ENCODE peak calls at places on chromosomes 4 and X, in seven cellular contexts. G is activated naive CD4-positive, alpha-beta T cell; Z is NCI-H1092 treated with DMSO at 0.1 percent for 48 hours; A is nephron progenitor cell; B is HFFc6; V is cardiac muscle cell; P is heart left ventricle. M is an unnamed sample.

GRCh38 chr4:147044241-147044640 is 98.6 kb upstream of the TTC29 start:
- DNase-seq in G (no peak), Z (no peak), A (no peak), B (no peak), V (no peak), P (no peak), M (no peak)

GRCh38 chr4:15436515-15436914 is 8.7 kb downstream of the C1QTNF7 start:
- DNase-seq in G (no peak), Z (peak), A (no peak), B (peak), V (peak), P (no peak), M (no peak)

GRCh38 chr4:8155660-8156421 is 2.8 kb downstream of the ABLIM2 start:
- DNase-seq in G (no peak), Z (no peak), A (no peak), B (no peak), V (no peak), P (no peak), M (no peak)

GRCh38 chrX:17860811-17861495 is at the start of gene RAI2:
- DNase-seq in G (peak), Z (no peak), A (peak), B (no peak), V (no peak), P (peak), M (peak)

GRCh38 chr4:124206779-124207605 is 505.5 kb downstream of the ANKRD50 start:
- DNase-seq in G (no peak), Z (no peak), A (no peak), B (peak), V (peak), P (no peak), M (no peak)

GRCh38 chr4:147772459-147772969 is 40.6 kb downstream of the ARHGAP10 start:
- DNase-seq in G (no peak), Z (no peak), A (no peak), B (peak), V (peak), P (no peak), M (no peak)

GRCh38 chr4:47619691-47620090 is 134.6 kb downstream of the ATP10D start:
- DNase-seq in G (no peak), Z (no peak), A (no peak), B (no peak), V (no peak), P (no peak), M (no peak)

GRCh38 chrX:143568467-143568866 is 51.2 kb upstream of the SPANXN3 start:
- DNase-seq in G (no peak), Z (no peak), A (no peak), B (no peak), V (no peak), P (no peak), M (no peak)

GRCh38 chr4:135281230-135281629 is 1079.6 kb upstream of the PABPC4L start:
- DNase-seq in G (no peak), Z (no peak), A (no peak), B (no peak), V (no peak), P (no peak), M (no peak)

GRCh38 chr4:65805936-65806335 is 135.6 kb upstream of the EPHA5 start:
- DNase-seq in G (no peak), Z (no peak), A (no peak), B (no peak), V (no peak), P (no peak), M (no peak)